ENCODE peak calls at places on chromosomes 5 and 9, in seven cellular contexts. One of them, this sample, is unnamed.

GRCh38 chr5:67395790-67396418 is 199.3 kb upstream of the CD180 start:
- DNase-seq in astrocyte: no peak
- DNase-seq in left lung: no peak
- DNase-seq in neural crest cell: no peak
- DNase-seq in thyroid gland: no peak
- DNase-seq in body of pancreas: no peak
- DNase-seq in psoas muscle: no peak
- DNase-seq in this sample: no peak

GRCh38 chr9:35186524-35186923 is 24.7 kb downstream of the UNC13B start:
- DNase-seq in astrocyte: no peak
- DNase-seq in left lung: no peak
- DNase-seq in neural crest cell: no peak
- DNase-seq in thyroid gland: no peak
- DNase-seq in body of pancreas: no peak
- DNase-seq in psoas muscle: no peak
- DNase-seq in this sample: no peak

GRCh38 chr5:20572560-20572959 is 584.6 kb upstream of the CDH18 start:
- DNase-seq in astrocyte: peak; percentile 81
- DNase-seq in left lung: no peak
- DNase-seq in neural crest cell: no peak
- DNase-seq in thyroid gland: no peak
- DNase-seq in body of pancreas: no peak
- DNase-seq in psoas muscle: no peak
- DNase-seq in this sample: no peak

GRCh38 chr9:22170990-22171663 is 162.0 kb upstream of the CDKN2B start:
- DNase-seq in astrocyte: no peak
- DNase-seq in left lung: no peak
- DNase-seq in neural crest cell: no peak
- DNase-seq in thyroid gland: no peak
- DNase-seq in body of pancreas: no peak
- DNase-seq in psoas muscle: no peak
- DNase-seq in this sample: no peak

GRCh38 chr5:121841900-121842299 is 9.8 kb upstream of the FTMT start:
- DNase-seq in astrocyte: peak; percentile 2
- DNase-seq in left lung: no peak
- DNase-seq in neural crest cell: no peak
- DNase-seq in thyroid gland: no peak
- DNase-seq in body of pancreas: no peak
- DNase-seq in psoas muscle: no peak
- DNase-seq in this sample: no peak

GRCh38 chr5:173327948-173328895 is at the start of gene STC2:
- DNase-seq in astrocyte: peak; percentile 64
- DNase-seq in left lung: peak; percentile 85
- DNase-seq in neural crest cell: peak; percentile 58
- DNase-seq in thyroid gland: peak; percentile 92
- DNase-seq in body of pancreas: peak; percentile 91
- DNase-seq in psoas muscle: peak; percentile 85
- DNase-seq in this sample: no peak

GRCh38 chr5:131944700-131945550 is 538 bp downstream of the MEIKIN start:
- DNase-seq in astrocyte: no peak
- DNase-seq in left lung: peak; percentile 69
- DNase-seq in neural crest cell: no peak
- DNase-seq in thyroid gland: no peak
- DNase-seq in body of pancreas: no peak
- DNase-seq in psoas muscle: no peak
- DNase-seq in this sample: no peak

GRCh38 chr5:166625210-166625865 is 1666.1 kb upstream of the WWC1 start:
- DNase-seq in astrocyte: peak; percentile 48
- DNase-seq in left lung: no peak
- DNase-seq in neural crest cell: no peak
- DNase-seq in thyroid gland: no peak
- DNase-seq in body of pancreas: no peak
- DNase-seq in psoas muscle: no peak
- DNase-seq in this sample: no peak

GRCh38 chr9:447230-448025 is 232.8 kb downstream of the DOCK8 start:
- DNase-seq in astrocyte: peak; percentile 94
- DNase-seq in left lung: no peak
- DNase-seq in neural crest cell: no peak
- DNase-seq in thyroid gland: no peak
- DNase-seq in body of pancreas: no peak
- DNase-seq in psoas muscle: no peak
- DNase-seq in this sample: peak; percentile 32

GRCh38 chr5:170522211-170523128 is 18.6 kb downstream of the KCNIP1 start:
- DNase-seq in astrocyte: peak; percentile 67
- DNase-seq in left lung: no peak
- DNase-seq in neural crest cell: no peak
- DNase-seq in thyroid gland: peak; percentile 44
- DNase-seq in body of pancreas: peak; percentile 67
- DNase-seq in psoas muscle: no peak
- DNase-seq in this sample: no peak

GRCh38 chr9:77848897-77849296 is 182.7 kb downstream of the GNAQ start:
- DNase-seq in astrocyte: peak; percentile 91
- DNase-seq in left lung: no peak
- DNase-seq in neural crest cell: no peak
- DNase-seq in thyroid gland: peak; percentile 69
- DNase-seq in body of pancreas: peak; percentile 24
- DNase-seq in psoas muscle: peak; percentile 69
- DNase-seq in this sample: no peak

GRCh38 chr9:979983-980382 is 3.5 kb downstream of the DMRT3 start:
- DNase-seq in astrocyte: no peak
- DNase-seq in left lung: no peak
- DNase-seq in neural crest cell: no peak
- DNase-seq in thyroid gland: no peak
- DNase-seq in body of pancreas: no peak
- DNase-seq in psoas muscle: no peak
- DNase-seq in this sample: no peak

GRCh38 chr5:134637106-134637721 is 4.6 kb upstream of the SAR1B start:
- DNase-seq in astrocyte: no peak
- DNase-seq in left lung: no peak
- DNase-seq in neural crest cell: no peak
- DNase-seq in thyroid gland: no peak
- DNase-seq in body of pancreas: no peak
- DNase-seq in psoas muscle: no peak
- DNase-seq in this sample: no peak

GRCh38 chr9:88230612-88231011 is 92.3 kb upstream of the SPATA31C2 start:
- DNase-seq in astrocyte: no peak
- DNase-seq in left lung: no peak
- DNase-seq in neural crest cell: no peak
- DNase-seq in thyroid gland: no peak
- DNase-seq in body of pancreas: no peak
- DNase-seq in psoas muscle: no peak
- DNase-seq in this sample: no peak

GRCh38 chr5:126101901-126102300 is 321.3 kb upstream of the GRAMD2B start:
- DNase-seq in astrocyte: no peak
- DNase-seq in left lung: no peak
- DNase-seq in neural crest cell: no peak
- DNase-seq in thyroid gland: no peak
- DNase-seq in body of pancreas: no peak
- DNase-seq in psoas muscle: no peak
- DNase-seq in this sample: no peak

GRCh38 chr5:126103050-126103449 is 320.2 kb upstream of the GRAMD2B start:
- DNase-seq in astrocyte: no peak
- DNase-seq in left lung: no peak
- DNase-seq in neural crest cell: no peak
- DNase-seq in thyroid gland: no peak
- DNase-seq in body of pancreas: no peak
- DNase-seq in psoas muscle: no peak
- DNase-seq in this sample: no peak

GRCh38 chr5:126099077-126099476 is 324.1 kb upstream of the GRAMD2B start:
- DNase-seq in astrocyte: no peak
- DNase-seq in left lung: no peak
- DNase-seq in neural crest cell: no peak
- DNase-seq in thyroid gland: no peak
- DNase-seq in body of pancreas: no peak
- DNase-seq in psoas muscle: no peak
- DNase-seq in this sample: no peak

GRCh38 chr5:126098330-126099017 is 324.7 kb upstream of the GRAMD2B start:
- DNase-seq in astrocyte: peak; percentile 79
- DNase-seq in left lung: no peak
- DNase-seq in neural crest cell: no peak
- DNase-seq in thyroid gland: no peak
- DNase-seq in body of pancreas: no peak
- DNase-seq in psoas muscle: no peak
- DNase-seq in this sample: no peak

DNA sequence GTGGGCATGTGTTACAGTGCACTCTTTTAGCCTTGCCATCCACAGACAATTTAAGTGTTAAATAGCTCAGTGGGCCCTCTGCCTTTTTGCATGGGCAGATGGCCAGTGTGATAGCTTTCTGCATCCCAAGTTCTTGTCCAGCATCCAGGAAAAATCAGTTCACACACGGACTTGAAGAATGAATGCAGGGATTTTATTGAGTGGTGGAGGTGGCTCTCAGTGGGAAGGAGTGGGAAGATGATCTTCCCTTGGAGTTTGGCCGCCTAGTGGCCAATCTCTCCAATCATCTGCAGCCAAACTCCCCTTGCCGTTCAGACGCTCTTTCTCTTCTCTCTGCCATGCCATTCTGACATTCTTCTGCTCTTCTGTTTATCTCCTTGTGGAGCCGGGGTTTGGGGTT is 322.4 kb upstream of the GRAMD2B start:
- DNase-seq in astrocyte: no peak
- DNase-seq in left lung: no peak
- DNase-seq in neural crest cell: no peak
- DNase-seq in thyroid gland: no peak
- DNase-seq in body of pancreas: no peak
- DNase-seq in psoas muscle: no peak
- DNase-seq in this sample: no peak
- TF ChIP-seq CTCF in astrocyte: no peak
- TF ChIP-seq CTCF in left lung: no peak
- TF ChIP-seq CTCF in neural crest cell: peak; percentile 50
- TF ChIP-seq CTCF in thyroid gland: no peak
- TF ChIP-seq CTCF in body of pancreas: no peak
- TF ChIP-seq CTCF in psoas muscle: no peak
- TF ChIP-seq CTCF in this sample: no peak

GRCh38 chr5:65481635-65482271 is at the start of gene ADAMTS6:
- DNase-seq in astrocyte: peak; percentile 95
- DNase-seq in left lung: peak; percentile 87
- DNase-seq in neural crest cell: peak; percentile 67
- DNase-seq in thyroid gland: peak; percentile 92
- DNase-seq in body of pancreas: peak; percentile 82
- DNase-seq in psoas muscle: peak; percentile 87
- DNase-seq in this sample: peak; percentile 39

GRCh38 chr5:65483474-65484346 is 2.0 kb upstream of the ADAMTS6 start:
- DNase-seq in astrocyte: peak; percentile 74
- DNase-seq in left lung: no peak
- DNase-seq in neural crest cell: no peak
- DNase-seq in thyroid gland: no peak
- DNase-seq in body of pancreas: no peak
- DNase-seq in psoas muscle: no peak
- DNase-seq in this sample: no peak

GRCh38 chr5:65482280-65482726 is 583 bp upstream of the ADAMTS6 start:
- DNase-seq in astrocyte: peak; percentile 67
- DNase-seq in left lung: no peak
- DNase-seq in neural crest cell: no peak
- DNase-seq in thyroid gland: no peak
- DNase-seq in body of pancreas: no peak
- DNase-seq in psoas muscle: no peak
- DNase-seq in this sample: no peak

GRCh38 chr5:65482727-65483473 is 1.2 kb upstream of the ADAMTS6 start:
- DNase-seq in astrocyte: peak; percentile 70
- DNase-seq in left lung: no peak
- DNase-seq in neural crest cell: no peak
- DNase-seq in thyroid gland: peak; percentile 30
- DNase-seq in body of pancreas: no peak
- DNase-seq in psoas muscle: no peak
- DNase-seq in this sample: no peak

GRCh38 chr5:65485405-65485804 is 3.7 kb upstream of the ADAMTS6 start:
- DNase-seq in astrocyte: no peak
- DNase-seq in left lung: peak; percentile 71
- DNase-seq in neural crest cell: no peak
- DNase-seq in thyroid gland: no peak
- DNase-seq in body of pancreas: no peak
- DNase-seq in psoas muscle: no peak
- DNase-seq in this sample: no peak
- TF ChIP-seq CTCF in astrocyte: no peak
- TF ChIP-seq CTCF in left lung: no peak
- TF ChIP-seq CTCF in neural crest cell: no peak
- TF ChIP-seq CTCF in thyroid gland: no peak
- TF ChIP-seq CTCF in body of pancreas: no peak
- TF ChIP-seq CTCF in psoas muscle: no peak
- TF ChIP-seq CTCF in this sample: no peak

GRCh38 chr5:111461261-111461671 is 51.1 kb downstream of the STARD4 start:
- DNase-seq in astrocyte: no peak
- DNase-seq in left lung: no peak
- DNase-seq in neural crest cell: peak; percentile 6
- DNase-seq in thyroid gland: no peak
- DNase-seq in body of pancreas: no peak
- DNase-seq in psoas muscle: no peak
- DNase-seq in this sample: no peak

GRCh38 chr5:111461934-111462333 is 50.4 kb downstream of the STARD4 start:
- DNase-seq in astrocyte: no peak
- DNase-seq in left lung: no peak
- DNase-seq in neural crest cell: no peak
- DNase-seq in thyroid gland: no peak
- DNase-seq in body of pancreas: no peak
- DNase-seq in psoas muscle: no peak
- DNase-seq in this sample: no peak

GRCh38 chr5:111463304-111463703 is 49.0 kb downstream of the STARD4 start:
- DNase-seq in astrocyte: no peak
- DNase-seq in left lung: no peak
- DNase-seq in neural crest cell: no peak
- DNase-seq in thyroid gland: no peak
- DNase-seq in body of pancreas: no peak
- DNase-seq in psoas muscle: no peak
- DNase-seq in this sample: no peak
- TF ChIP-seq CTCF in astrocyte: no peak
- TF ChIP-seq CTCF in left lung: no peak
- TF ChIP-seq CTCF in neural crest cell: no peak
- TF ChIP-seq CTCF in thyroid gland: no peak
- TF ChIP-seq CTCF in body of pancreas: no peak
- TF ChIP-seq CTCF in psoas muscle: no peak
- TF ChIP-seq CTCF in this sample: no peak

GRCh38 chr5:163459465-163459887 is 426 bp downstream of the NUDCD2 start:
- DNase-seq in astrocyte: peak; percentile 13
- DNase-seq in left lung: no peak
- DNase-seq in neural crest cell: no peak
- DNase-seq in thyroid gland: no peak
- DNase-seq in body of pancreas: no peak
- DNase-seq in psoas muscle: no peak
- DNase-seq in this sample: no peak
- TF ChIP-seq CTCF in astrocyte: no peak
- TF ChIP-seq CTCF in left lung: no peak
- TF ChIP-seq CTCF in neural crest cell: no peak
- TF ChIP-seq CTCF in thyroid gland: no peak
- TF ChIP-seq CTCF in body of pancreas: no peak
- TF ChIP-seq CTCF in psoas muscle: no peak
- TF ChIP-seq CTCF in this sample: no peak

This sample was measured in natural killer cell.